ENCODE peak calls at places on chromosomes 12 and 14, in nine cellular contexts. D, M, W, H, Z, C, R, K and G are unnamed samples.
A peak's percentile ranks its signal among the peaks of the same experiment; 100 is the strongest.

GRCh38 chr14:89540830-89541470 is 123.9 kb upstream of the FOXN3 start:
- DNase-seq in D (peak; percentile 84), M (no peak), W (peak; percentile 81), H (no peak), Z (no peak), C (peak; percentile 35), R (no peak), K (no peak), G (peak; percentile 25)

GRCh38 chr12:86148612-86149011 is 107.6 kb downstream of the MGAT4C start:
- DNase-seq in D (no peak), M (no peak), W (no peak), H (no peak), Z (no peak), C (no peak), R (no peak), K (no peak), G (no peak)

GRCh38 chr12:51177897-51178296 is 5.0 kb upstream of the TFCP2 start:
- DNase-seq in D (no peak), M (no peak), W (no peak), H (no peak), Z (no peak), C (no peak), R (no peak), K (no peak), G (no peak)

GRCh38 chr12:80233926-80234325 is 134.6 kb downstream of the OTOGL start:
- DNase-seq in D (no peak), M (no peak), W (no peak), H (no peak), Z (no peak), C (no peak), R (no peak), K (no peak), G (no peak)

GRCh38 chr14:34699873-34700621 is 14.3 kb downstream of the CFL2 start:
- DNase-seq in D (peak; percentile 97), M (no peak), W (peak; percentile 91), H (no peak), Z (no peak), C (peak; percentile 97), R (no peak), K (no peak), G (peak; percentile 70)

GRCh38 chr12:87425942-87426554 is 603.2 kb downstream of the C12orf50 start:
- DNase-seq in D (peak; percentile 3), M (no peak), W (no peak), H (no peak), Z (no peak), C (no peak), R (no peak), K (no peak), G (no peak)

GRCh38 chr14:102827716-102828115 is 50.5 kb downstream of the TRAF3 start:
- DNase-seq in D (no peak), M (no peak), W (peak; percentile 51), H (no peak), Z (no peak), C (no peak), R (no peak), K (no peak), G (no peak)

GRCh38 chr14:100065161-100065871 is at the start of gene EVL:
- DNase-seq in D (no peak), M (peak; percentile 35), W (no peak), H (no peak), Z (no peak), C (no peak), R (no peak), K (peak; percentile 79), G (no peak)

GRCh38 chr12:94636462-94637085 is 13.8 kb downstream of the TMCC3 start:
- DNase-seq in D (no peak), M (no peak), W (peak; percentile 45), H (no peak), Z (no peak), C (no peak), R (no peak), K (no peak), G (no peak)

GRCh38 chr12:50505386-50505827 is 622 bp downstream of the DIP2B start:
- DNase-seq in D (peak; percentile 22), M (peak; percentile 21), W (peak; percentile 19), H (no peak), Z (peak; percentile 55), C (no peak), R (peak; percentile 49), K (peak; percentile 72), G (no peak)

GRCh38 chr12:95393191-95393790 is 80.7 kb upstream of the METAP2 start:
- DNase-seq in D (no peak), M (no peak), W (no peak), H (no peak), Z (no peak), C (no peak), R (no peak), K (no peak), G (no peak)

GRCh38 chr14:94113908-94114588 is 3.5 kb downstream of the IFI27 start:
- DNase-seq in D (peak; percentile 38), M (no peak), W (peak; percentile 39), H (no peak), Z (no peak), C (no peak), R (no peak), K (no peak), G (no peak)

GRCh38 chr14:94112513-94113060 is 2.1 kb downstream of the IFI27 start:
- DNase-seq in D (no peak), M (no peak), W (no peak), H (no peak), Z (no peak), C (no peak), R (no peak), K (no peak), G (no peak)

GRCh38 chr14:94114589-94115067 is 4.1 kb downstream of the IFI27 start:
- DNase-seq in D (no peak), M (no peak), W (no peak), H (no peak), Z (no peak), C (no peak), R (no peak), K (no peak), G (no peak)

GRCh38 chr14:94113073-94113472 is 2.5 kb downstream of the IFI27 start:
- DNase-seq in D (no peak), M (no peak), W (no peak), H (no peak), Z (no peak), C (no peak), R (no peak), K (no peak), G (no peak)

DNA sequence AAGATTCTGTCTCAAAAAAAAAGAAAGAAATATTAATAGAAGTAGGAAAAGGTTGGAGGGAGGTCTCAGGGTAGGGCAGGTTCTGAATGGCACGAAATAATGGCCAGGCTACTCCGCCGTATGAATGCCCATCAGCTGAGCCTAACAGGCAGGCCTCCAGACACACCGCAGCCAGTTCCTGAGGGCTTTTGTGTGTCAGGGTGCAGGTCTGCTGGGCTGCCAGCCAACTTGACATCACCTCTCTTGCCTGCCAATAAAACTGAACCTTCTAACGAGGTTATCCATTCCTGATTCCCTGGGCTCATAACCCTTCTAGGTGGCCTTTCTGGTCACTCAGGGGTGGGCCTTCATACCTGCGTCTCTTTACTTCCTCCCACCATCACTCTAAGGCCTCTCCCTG is 3.0 kb downstream of the IFI27 start:
- DNase-seq in D (peak; percentile 49), M (peak; percentile 63), W (no peak), H (no peak), Z (no peak), C (no peak), R (no peak), K (no peak), G (peak; percentile 34)
- H3K4me3 ChIP-seq in D (no peak overlapping the region), M (peak overlapping the region; percentile 69), W (no peak overlapping the region), H (no peak overlapping the region), Z (no peak overlapping the region), C (no peak overlapping the region), R (no peak overlapping the region), K (no peak overlapping the region), G (no peak overlapping the region)

GRCh38 chr14:105492051-105492965 is 1.3 kb downstream of the TEDC1 start:
- DNase-seq in D (no peak), M (peak; percentile 51), W (no peak), H (no peak), Z (peak; percentile 89), C (no peak), R (no peak), K (peak; percentile 87), G (no peak)
- TF ChIP-seq CTCF in D (no peak), M (no peak), W (no peak), H (no peak), Z (no peak), C (no peak), R (no peak), K (no peak), G (no peak)

GRCh38 chr12:112684742-112685141 is 106.8 kb upstream of the RPH3A start:
- DNase-seq in D (no peak), M (no peak), W (no peak), H (no peak), Z (no peak), C (no peak), R (no peak), K (no peak), G (no peak)
- H3K4me3 ChIP-seq in D (no peak overlapping the region), M (no peak overlapping the region), W (no peak overlapping the region), H (no peak overlapping the region), Z (no peak overlapping the region), C (no peak overlapping the region), R (no peak overlapping the region), K (no peak overlapping the region), G (no peak overlapping the region)

GRCh38 chr14:43649508-43649907 is 857.6 kb downstream of the FSCB start:
- DNase-seq in D (no peak), M (no peak), W (no peak), H (no peak), Z (no peak), C (no peak), R (no peak), K (no peak), G (no peak)

GRCh38 chr14:43651896-43652295 is 855.2 kb downstream of the FSCB start:
- DNase-seq in D (no peak), M (no peak), W (no peak), H (no peak), Z (no peak), C (no peak), R (no peak), K (no peak), G (no peak)

GRCh38 chr14:43651185-43651787 is 855.8 kb downstream of the FSCB start:
- DNase-seq in D (no peak), M (no peak), W (no peak), H (no peak), Z (no peak), C (no peak), R (no peak), K (no peak), G (no peak)

DNA sequence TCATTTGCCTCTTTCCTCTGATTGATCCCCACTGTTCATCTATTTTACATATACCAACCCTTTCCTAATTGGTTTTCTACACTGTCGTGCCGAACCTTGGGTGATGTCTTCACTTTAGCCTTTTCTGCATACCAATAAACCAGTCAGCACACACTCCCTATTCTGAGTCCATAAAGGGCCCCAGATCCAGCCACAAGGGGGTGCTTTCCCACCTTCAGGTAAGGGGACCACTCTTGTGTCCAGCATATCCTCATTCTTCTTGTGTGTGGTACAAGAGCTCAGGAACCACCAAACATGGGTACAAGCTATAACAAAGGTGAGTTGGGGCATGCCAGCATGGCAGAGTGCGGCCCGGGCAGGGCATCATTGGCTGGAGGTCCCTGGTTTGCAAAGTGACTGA is 859.8 kb downstream of the FSCB start:
- DNase-seq in D (no peak), M (no peak), W (no peak), H (no peak), Z (no peak), C (no peak), R (peak; percentile 52), K (no peak), G (no peak)
- TF ChIP-seq CTCF in D (no peak), M (no peak), W (no peak), H (no peak), Z (no peak), C (no peak), R (peak; percentile 55), K (no peak), G (peak; percentile 25)